ENCODE peak calls at places on chromosomes 12 and 14, in seven cellular contexts. One of them, this sample, is unnamed.
A peak's percentile ranks its signal among the peaks of the same experiment; 100 is the strongest.

GRCh38 chr12:67827820-67828383 is 161.3 kb upstream of the IFNG-AS1 start:
- DNase-seq in A549: peak; percentile 80
- DNase-seq in cardiac muscle cell: peak; percentile 89
- DNase-seq in left lung: no peak
- DNase-seq in heart right ventricle: no peak
- DNase-seq in AG04450: peak; percentile 87
- DNase-seq in psoas muscle: peak; percentile 20
- DNase-seq in this sample: no peak

GRCh38 chr14:97301931-97302559 is 504.9 kb downstream of the VRK1 start:
- DNase-seq in A549: no peak
- DNase-seq in cardiac muscle cell: no peak
- DNase-seq in left lung: no peak
- DNase-seq in heart right ventricle: no peak
- DNase-seq in AG04450: no peak
- DNase-seq in psoas muscle: no peak
- DNase-seq in this sample: no peak

GRCh38 chr14:24403294-24404013 is 4.7 kb downstream of the NYNRIN start:
- DNase-seq in A549: no peak
- DNase-seq in cardiac muscle cell: peak; percentile 47
- DNase-seq in left lung: no peak
- DNase-seq in heart right ventricle: no peak
- DNase-seq in AG04450: no peak
- DNase-seq in psoas muscle: no peak
- DNase-seq in this sample: no peak

GRCh38 chr12:85274076-85274415 is 6.0 kb upstream of the ALX1 start:
- DNase-seq in A549: no peak
- DNase-seq in cardiac muscle cell: no peak
- DNase-seq in left lung: no peak
- DNase-seq in heart right ventricle: no peak
- DNase-seq in AG04450: no peak
- DNase-seq in psoas muscle: no peak
- DNase-seq in this sample: no peak

GRCh38 chr12:49888461-49889151 is 15.1 kb downstream of the FAIM2 start:
- DNase-seq in A549: no peak
- DNase-seq in cardiac muscle cell: no peak
- DNase-seq in left lung: peak; percentile 70
- DNase-seq in heart right ventricle: no peak
- DNase-seq in AG04450: no peak
- DNase-seq in psoas muscle: no peak
- DNase-seq in this sample: no peak

GRCh38 chr12:13211859-13212664 is 15.5 kb downstream of the EMP1 start:
- DNase-seq in A549: peak; percentile 78
- DNase-seq in cardiac muscle cell: peak; percentile 84
- DNase-seq in left lung: no peak
- DNase-seq in heart right ventricle: no peak
- DNase-seq in AG04450: no peak
- DNase-seq in psoas muscle: no peak
- DNase-seq in this sample: peak; percentile 51

GRCh38 chr12:89893972-89894706 is 185.5 kb upstream of the ATP2B1 start:
- DNase-seq in A549: peak; percentile 46
- DNase-seq in cardiac muscle cell: peak; percentile 59
- DNase-seq in left lung: no peak
- DNase-seq in heart right ventricle: no peak
- DNase-seq in AG04450: no peak
- DNase-seq in psoas muscle: no peak
- DNase-seq in this sample: no peak

GRCh38 chr14:94638330-94638729 is 26.1 kb downstream of the SERPINA3 start:
- DNase-seq in A549: no peak
- DNase-seq in cardiac muscle cell: no peak
- DNase-seq in left lung: no peak
- DNase-seq in heart right ventricle: no peak
- DNase-seq in AG04450: no peak
- DNase-seq in psoas muscle: no peak
- DNase-seq in this sample: no peak

GRCh38 chr14:21711360-21711961 is 37.8 kb upstream of the OR4E1 start:
- DNase-seq in A549: peak; percentile 62
- DNase-seq in cardiac muscle cell: peak; percentile 69
- DNase-seq in left lung: no peak
- DNase-seq in heart right ventricle: no peak
- DNase-seq in AG04450: no peak
- DNase-seq in psoas muscle: no peak
- DNase-seq in this sample: peak; percentile 1

GRCh38 chr14:67704484-67705089 is 2.9 kb downstream of the RDH12 start:
- DNase-seq in A549: peak; percentile 73
- DNase-seq in cardiac muscle cell: peak; percentile 74
- DNase-seq in left lung: no peak
- DNase-seq in heart right ventricle: no peak
- DNase-seq in AG04450: no peak
- DNase-seq in psoas muscle: no peak
- DNase-seq in this sample: no peak

GRCh38 chr14:29235991-29236390 is 469.4 kb downstream of the FOXG1 start:
- DNase-seq in A549: no peak
- DNase-seq in cardiac muscle cell: peak; percentile 15
- DNase-seq in left lung: no peak
- DNase-seq in heart right ventricle: no peak
- DNase-seq in AG04450: no peak
- DNase-seq in psoas muscle: no peak
- DNase-seq in this sample: no peak

GRCh38 chr12:81381951-81382350 is 304.1 kb downstream of the ACSS3 start:
- DNase-seq in A549: no peak
- DNase-seq in cardiac muscle cell: no peak
- DNase-seq in left lung: no peak
- DNase-seq in heart right ventricle: no peak
- DNase-seq in AG04450: no peak
- DNase-seq in psoas muscle: no peak
- DNase-seq in this sample: no peak

GRCh38 chr12:90479237-90479636 is 475.7 kb downstream of the CCER1 start:
- DNase-seq in A549: no peak
- DNase-seq in cardiac muscle cell: no peak
- DNase-seq in left lung: no peak
- DNase-seq in heart right ventricle: no peak
- DNase-seq in AG04450: no peak
- DNase-seq in psoas muscle: no peak
- DNase-seq in this sample: no peak

GRCh38 chr14:102592969-102593840 is 756 bp downstream of the RCOR1 start:
- DNase-seq in A549: peak; percentile 41
- DNase-seq in cardiac muscle cell: peak; percentile 45
- DNase-seq in left lung: peak; percentile 90
- DNase-seq in heart right ventricle: peak; percentile 61
- DNase-seq in AG04450: no peak
- DNase-seq in psoas muscle: peak; percentile 60
- DNase-seq in this sample: no peak

GRCh38 chr12:79635676-79636075 is 55.1 kb downstream of the PAWR start:
- DNase-seq in A549: no peak
- DNase-seq in cardiac muscle cell: peak; percentile 69
- DNase-seq in left lung: no peak
- DNase-seq in heart right ventricle: no peak
- DNase-seq in AG04450: no peak
- DNase-seq in psoas muscle: no peak
- DNase-seq in this sample: no peak
- H3K27ac ChIP-seq in A549: no peak overlapping the region
- H3K27ac ChIP-seq in cardiac muscle cell: no peak overlapping the region
- H3K27ac ChIP-seq in left lung: no peak overlapping the region
- H3K27ac ChIP-seq in heart right ventricle: no peak overlapping the region
- H3K27ac ChIP-seq in AG04450: no peak overlapping the region
- H3K27ac ChIP-seq in psoas muscle: no peak overlapping the region
- H3K27ac ChIP-seq in this sample: no peak overlapping the region

DNA sequence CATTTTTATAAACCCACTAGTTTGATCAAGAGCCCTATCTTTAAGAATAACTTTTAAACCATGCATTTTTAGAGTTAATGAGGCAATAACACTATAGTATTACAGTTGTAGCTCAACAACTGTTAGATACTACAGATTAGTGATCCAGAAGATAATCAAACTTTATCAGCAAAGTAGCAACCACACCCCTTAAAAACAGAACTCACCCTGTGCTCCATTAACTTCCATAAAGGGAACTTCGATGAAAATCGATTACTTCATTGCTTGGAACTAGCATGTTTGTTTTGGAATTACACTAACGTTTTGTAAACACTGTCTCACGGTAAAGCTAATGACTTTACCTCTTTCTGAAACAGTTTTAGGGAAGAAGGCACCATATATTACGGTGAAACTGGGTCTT is 1.4 kb downstream of the SGPP1 start:
- DNase-seq in A549: no peak
- DNase-seq in cardiac muscle cell: no peak
- DNase-seq in left lung: no peak
- DNase-seq in heart right ventricle: no peak
- DNase-seq in AG04450: no peak
- DNase-seq in psoas muscle: no peak
- DNase-seq in this sample: no peak
- H3K27ac ChIP-seq in A549: peak overlapping the region; percentile 92
- H3K27ac ChIP-seq in cardiac muscle cell: no peak overlapping the region
- H3K27ac ChIP-seq in left lung: peak overlapping the region; percentile 86
- H3K27ac ChIP-seq in heart right ventricle: peak overlapping the region; percentile 93
- H3K27ac ChIP-seq in AG04450: no peak overlapping the region
- H3K27ac ChIP-seq in psoas muscle: peak overlapping the region; percentile 91
- H3K27ac ChIP-seq in this sample: no peak overlapping the region

GRCh38 chr14:81452341-81452740 is 52.2 kb upstream of the STON2 start:
- DNase-seq in A549: no peak
- DNase-seq in cardiac muscle cell: no peak
- DNase-seq in left lung: no peak
- DNase-seq in heart right ventricle: no peak
- DNase-seq in AG04450: no peak
- DNase-seq in psoas muscle: no peak
- DNase-seq in this sample: no peak
- H3K27ac ChIP-seq in A549: no peak overlapping the region
- H3K27ac ChIP-seq in cardiac muscle cell: no peak overlapping the region
- H3K27ac ChIP-seq in left lung: no peak overlapping the region
- H3K27ac ChIP-seq in heart right ventricle: peak overlapping the region; percentile 19
- H3K27ac ChIP-seq in AG04450: no peak overlapping the region
- H3K27ac ChIP-seq in psoas muscle: peak overlapping the region; percentile 82
- H3K27ac ChIP-seq in this sample: no peak overlapping the region

GRCh38 chr12:79688376-79689040 is 2.3 kb downstream of the PAWR start:
- DNase-seq in A549: no peak
- DNase-seq in cardiac muscle cell: no peak
- DNase-seq in left lung: no peak
- DNase-seq in heart right ventricle: no peak
- DNase-seq in AG04450: no peak
- DNase-seq in psoas muscle: no peak
- DNase-seq in this sample: no peak
- H3K27ac ChIP-seq in A549: peak overlapping the region; percentile 98
- H3K27ac ChIP-seq in cardiac muscle cell: peak overlapping the region; percentile 87
- H3K27ac ChIP-seq in left lung: peak overlapping the region; percentile 76
- H3K27ac ChIP-seq in heart right ventricle: peak overlapping the region; percentile 77
- H3K27ac ChIP-seq in AG04450: no peak overlapping the region
- H3K27ac ChIP-seq in psoas muscle: no peak overlapping the region
- H3K27ac ChIP-seq in this sample: peak overlapping the region; percentile 2

GRCh38 chr14:105330491-105330895 is 15.9 kb downstream of the PACS2 start:
- DNase-seq in A549: no peak
- DNase-seq in cardiac muscle cell: peak; percentile 66
- DNase-seq in left lung: peak; percentile 71
- DNase-seq in heart right ventricle: no peak
- DNase-seq in AG04450: no peak
- DNase-seq in psoas muscle: no peak
- DNase-seq in this sample: no peak
- H3K27ac ChIP-seq in A549: no peak overlapping the region
- H3K27ac ChIP-seq in cardiac muscle cell: no peak overlapping the region
- H3K27ac ChIP-seq in left lung: peak overlapping the region; percentile 66
- H3K27ac ChIP-seq in heart right ventricle: peak overlapping the region; percentile 57
- H3K27ac ChIP-seq in AG04450: no peak overlapping the region
- H3K27ac ChIP-seq in psoas muscle: peak overlapping the region; percentile 5
- H3K27ac ChIP-seq in this sample: no peak overlapping the region

DNA sequence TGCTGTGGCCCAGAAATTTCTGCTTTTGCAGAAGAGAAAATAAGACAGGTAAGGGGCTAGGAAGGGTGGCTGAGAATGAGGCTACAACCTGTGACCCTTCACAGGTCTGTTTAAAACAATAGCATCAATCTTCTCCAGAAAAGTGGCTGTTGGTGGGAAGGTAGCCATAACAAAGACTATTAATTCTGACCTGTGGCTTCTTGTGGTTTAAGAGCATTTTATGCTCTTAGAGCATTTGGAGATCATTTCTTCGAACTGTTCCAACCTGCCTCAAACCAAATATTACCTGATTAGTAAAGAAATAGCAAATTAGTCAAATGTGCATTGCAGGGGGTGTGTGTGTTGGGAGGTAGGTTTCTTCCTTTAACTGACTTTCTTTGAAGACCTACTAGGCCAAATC is 15.2 kb upstream of the TCP11L2 start:
- DNase-seq in A549: no peak
- DNase-seq in cardiac muscle cell: no peak
- DNase-seq in left lung: no peak
- DNase-seq in heart right ventricle: no peak
- DNase-seq in AG04450: no peak
- DNase-seq in psoas muscle: no peak
- DNase-seq in this sample: no peak
- H3K27ac ChIP-seq in A549: peak overlapping the region; percentile 95
- H3K27ac ChIP-seq in cardiac muscle cell: no peak overlapping the region
- H3K27ac ChIP-seq in left lung: no peak overlapping the region
- H3K27ac ChIP-seq in heart right ventricle: no peak overlapping the region
- H3K27ac ChIP-seq in AG04450: no peak overlapping the region
- H3K27ac ChIP-seq in psoas muscle: no peak overlapping the region
- H3K27ac ChIP-seq in this sample: no peak overlapping the region

GRCh38 chr14:51661504-51661903 is 9.8 kb downstream of the FRMD6 start:
- DNase-seq in A549: no peak
- DNase-seq in cardiac muscle cell: no peak
- DNase-seq in left lung: no peak
- DNase-seq in heart right ventricle: no peak
- DNase-seq in AG04450: no peak
- DNase-seq in psoas muscle: no peak
- DNase-seq in this sample: no peak

GRCh38 chr14:51663783-51664326 is 12.1 kb downstream of the FRMD6 start:
- DNase-seq in A549: no peak
- DNase-seq in cardiac muscle cell: no peak
- DNase-seq in left lung: no peak
- DNase-seq in heart right ventricle: no peak
- DNase-seq in AG04450: no peak
- DNase-seq in psoas muscle: no peak
- DNase-seq in this sample: no peak

GRCh38 chr14:51666070-51666469 is 14.4 kb downstream of the FRMD6 start:
- DNase-seq in A549: no peak
- DNase-seq in cardiac muscle cell: no peak
- DNase-seq in left lung: no peak
- DNase-seq in heart right ventricle: no peak
- DNase-seq in AG04450: no peak
- DNase-seq in psoas muscle: no peak
- DNase-seq in this sample: no peak

GRCh38 chr14:51668870-51669269 is 17.2 kb downstream of the FRMD6 start:
- DNase-seq in A549: no peak
- DNase-seq in cardiac muscle cell: no peak
- DNase-seq in left lung: no peak
- DNase-seq in heart right ventricle: no peak
- DNase-seq in AG04450: no peak
- DNase-seq in psoas muscle: no peak
- DNase-seq in this sample: no peak

GRCh38 chr14:51666831-51667230 is 15.1 kb downstream of the FRMD6 start:
- DNase-seq in A549: no peak
- DNase-seq in cardiac muscle cell: no peak
- DNase-seq in left lung: no peak
- DNase-seq in heart right ventricle: no peak
- DNase-seq in AG04450: no peak
- DNase-seq in psoas muscle: no peak
- DNase-seq in this sample: no peak
- H3K27ac ChIP-seq in A549: no peak overlapping the region
- H3K27ac ChIP-seq in cardiac muscle cell: no peak overlapping the region
- H3K27ac ChIP-seq in left lung: no peak overlapping the region
- H3K27ac ChIP-seq in heart right ventricle: no peak overlapping the region
- H3K27ac ChIP-seq in AG04450: no peak overlapping the region
- H3K27ac ChIP-seq in psoas muscle: no peak overlapping the region
- H3K27ac ChIP-seq in this sample: no peak overlapping the region

This sample was measured in caudate nucleus.